ENCODE peak calls at places on chromosomes 7 and 10, in four cellular contexts. N, V, F and R are unnamed samples.

GRCh38 chr10:38093816-38094157 is 350 bp upstream of the ZNF37A start:
- DNase-seq in N (no peak), V (no peak), F (no peak), R (no peak)

GRCh38 chr7:4010206-4010605 is 671.9 kb upstream of the FOXK1 start:
- DNase-seq in N (no peak), V (no peak), F (no peak), R (no peak)

GRCh38 chr7:127629268-127629854 is 11.4 kb upstream of the PAX4 start:
- DNase-seq in N (peak), V (peak), F (peak), R (peak)

GRCh38 chr7:107838816-107839584 is 36.0 kb upstream of the SLC26A3 start:
- DNase-seq in N (peak), V (no peak), F (no peak), R (no peak)

GRCh38 chr7:10316488-10316887 is 657.2 kb upstream of the PHF14 start:
- DNase-seq in N (no peak), V (no peak), F (no peak), R (no peak)

GRCh38 chr7:149209518-149210269 is 14.3 kb downstream of the ZNF282 start:
- DNase-seq in N (peak), V (peak), F (peak), R (peak)

GRCh38 chr7:104033837-104034236 is 44.4 kb upstream of the RELN start:
- DNase-seq in N (no peak), V (no peak), F (no peak), R (no peak)

GRCh38 chr7:95669513-95669912 is 73.2 kb upstream of the PDK4 start:
- DNase-seq in N (no peak), V (no peak), F (no peak), R (no peak)

GRCh38 chr7:21054427-21055133 is 267.9 kb upstream of the SP8 start:
- DNase-seq in N (no peak), V (no peak), F (no peak), R (no peak)

GRCh38 chr7:107559864-107560263 is 3.9 kb downstream of the COG5 start:
- DNase-seq in N (no peak), V (no peak), F (no peak), R (no peak)

GRCh38 chr10:121260383-121260782 is 337.9 kb downstream of the FGFR2 start:
- DNase-seq in N (no peak), V (no peak), F (no peak), R (no peak)

GRCh38 chr10:15339857-15340256 is 31.2 kb downstream of the FAM171A1 start:
- DNase-seq in N (no peak), V (no peak), F (no peak), R (no peak)

GRCh38 chr10:14084875-14085274 is 245.8 kb downstream of the FRMD4A start:
- DNase-seq in N (no peak), V (no peak), F (peak), R (no peak)

GRCh38 chr10:14926061-14926470 is 27.8 kb downstream of the DCLRE1C start:
- DNase-seq in N (peak), V (no peak), F (no peak), R (no peak)

GRCh38 chr10:2679646-2680045 is 387.7 kb upstream of the PFKP start:
- DNase-seq in N (no peak), V (no peak), F (no peak), R (no peak)

GRCh38 chr7:151406886-151407583 is 2.8 kb downstream of the WDR86 start:
- DNase-seq in N (no peak), V (no peak), F (no peak), R (no peak)

GRCh38 chr10:122854648-122855047 is 9.0 kb upstream of the CUZD1 start:
- DNase-seq in N (no peak), V (no peak), F (peak), R (no peak)

GRCh38 chr10:79628083-79628482 is 17.3 kb downstream of the SFTPA1 start:
- DNase-seq in N (no peak), V (no peak), F (no peak), R (no peak)

GRCh38 chr10:130137077-130137448 is 872 bp downstream of the GLRX3 start:
- DNase-seq in N (no peak), V (no peak), F (peak), R (peak)

GRCh38 chr7:108007762-108008161 is 4.8 kb upstream of the LAMB1 start:
- DNase-seq in N (no peak), V (no peak), F (no peak), R (no peak)

GRCh38 chr7:18798018-18798906 is 302.7 kb downstream of the HDAC9 start:
- DNase-seq in N (no peak), V (no peak), F (no peak), R (no peak)

GRCh38 chr10:79203014-79203675 is 134.4 kb downstream of the ZMIZ1 start:
- DNase-seq in N (no peak), V (no peak), F (no peak), R (no peak)

GRCh38 chr10:127826161-127826740 is 66.5 kb downstream of the CLRN3 start:
- DNase-seq in N (no peak), V (no peak), F (no peak), R (no peak)

GRCh38 chr7:135653285-135654080 is 8.8 kb upstream of the STMP1 start:
- DNase-seq in N (no peak), V (no peak), F (no peak), R (no peak)

GRCh38 chr10:74822583-74823089 is 3.8 kb upstream of the KAT6B start:
- DNase-seq in N (no peak), V (no peak), F (no peak), R (peak)

GRCh38 chr10:73744690-73744994 is 470 bp downstream of the SEC24C start:
- DNase-seq in N (peak), V (peak), F (peak), R (peak)

GRCh38 chr10:83603708-83604107 is 535.6 kb upstream of the GHITM start:
- DNase-seq in N (no peak), V (no peak), F (no peak), R (peak)

GRCh38 chr10:96565774-96566173 is 21.0 kb downstream of the TM9SF3 start:
- DNase-seq in N (no peak), V (no peak), F (no peak), R (no peak)

GRCh38 chr7:129990403-129991192 is 37.8 kb upstream of the UBE2H start:
- DNase-seq in N (no peak), V (no peak), F (no peak), R (peak)

GRCh38 chr10:68155615-68156205 is 46.4 kb downstream of the MYPN start:
- DNase-seq in N (no peak), V (no peak), F (no peak), R (no peak)

GRCh38 chr7:45160374-45160773 is 2.8 kb downstream of the RAMP3 start:
- DNase-seq in N (no peak), V (no peak), F (no peak), R (peak)

GRCh38 chr7:14021069-14021468 is 31.6 kb upstream of the ETV1 start:
- DNase-seq in N (no peak), V (no peak), F (peak), R (no peak)

GRCh38 chr10:65751896-65752295 is 1173.9 kb upstream of the LRRTM3 start:
- DNase-seq in N (no peak), V (no peak), F (no peak), R (no peak)

GRCh38 chr7:7687800-7688199 is 30.6 kb downstream of the RPA3 start:
- DNase-seq in N (no peak), V (no peak), F (no peak), R (no peak)

GRCh38 chr7:44218418-44219201 is 17.8 kb downstream of the YKT6 start:
- DNase-seq in N (no peak), V (no peak), F (no peak), R (no peak)

GRCh38 chr7:83468251-83468739 is 180.6 kb downstream of the SEMA3E start:
- DNase-seq in N (peak), V (peak), F (peak), R (peak)

GRCh38 chr10:127408115-127408710 is 140.9 kb upstream of the NPS start:
- DNase-seq in N (no peak), V (no peak), F (no peak), R (no peak)

GRCh38 chr7:132394283-132395003 is 181.8 kb downstream of the PLXNA4 start:
- DNase-seq in N (no peak), V (no peak), F (peak), R (peak)

GRCh38 chr7:41699532-41699931 is 3.4 kb downstream of the INHBA start:
- DNase-seq in N (peak), V (no peak), F (no peak), R (no peak)
- TF ChIP-seq POLR2A in N (no peak), V (no peak), F (no peak), R (no peak)

GRCh38 chr7:100546129-100546867 is 7.3 kb downstream of the AGFG2 start:
- DNase-seq in N (peak), V (peak), F (peak), R (no peak)
- TF ChIP-seq POLR2A in N (peak), V (peak), F (no peak), R (no peak)

DNA sequence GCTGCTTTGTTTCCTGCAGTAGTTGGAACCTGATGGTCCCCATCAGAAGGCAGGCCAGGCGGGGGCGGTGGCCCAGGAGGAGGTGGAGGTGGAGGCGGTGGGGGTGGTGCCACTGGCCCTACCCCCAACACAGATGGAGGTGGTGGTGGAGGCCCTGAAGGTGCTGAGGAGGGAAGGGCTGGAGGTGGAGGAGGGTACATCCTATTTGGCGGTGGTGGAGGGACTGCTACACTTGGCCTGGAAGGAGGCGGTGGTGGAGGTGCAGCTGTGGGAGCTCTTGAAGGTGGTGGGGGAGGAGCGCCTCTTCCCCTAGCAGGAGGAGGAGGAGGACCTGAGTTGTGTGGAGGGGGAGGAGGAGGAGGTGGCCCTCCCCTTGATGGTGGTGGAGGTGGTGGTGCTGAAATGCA is 36.8 kb downstream of the LMOD2 start:
- DNase-seq in N (no peak), V (no peak), F (no peak), R (no peak)
- TF ChIP-seq POLR2A in N (no peak), V (no peak), F (no peak), R (no peak)

GRCh38 chr10:43574035-43574892 is at the start of gene ZNF239:
- DNase-seq in N (peak), V (peak), F (peak), R (peak)
- TF ChIP-seq POLR2A in N (peak), V (no peak), F (no peak), R (no peak)

GRCh38 chr10:133089461-133089800 is 1.7 kb downstream of the ADGRA1 start:
- DNase-seq in N (no peak), V (no peak), F (no peak), R (no peak)
- TF ChIP-seq POLR2A in N (no peak), V (no peak), F (no peak), R (no peak)

GRCh38 chr10:101694674-101695403 is at the start of gene FBXW4:
- DNase-seq in N (peak), V (peak), F (peak), R (peak)
- TF ChIP-seq POLR2A in N (peak), V (peak), F (peak), R (peak)

DNA sequence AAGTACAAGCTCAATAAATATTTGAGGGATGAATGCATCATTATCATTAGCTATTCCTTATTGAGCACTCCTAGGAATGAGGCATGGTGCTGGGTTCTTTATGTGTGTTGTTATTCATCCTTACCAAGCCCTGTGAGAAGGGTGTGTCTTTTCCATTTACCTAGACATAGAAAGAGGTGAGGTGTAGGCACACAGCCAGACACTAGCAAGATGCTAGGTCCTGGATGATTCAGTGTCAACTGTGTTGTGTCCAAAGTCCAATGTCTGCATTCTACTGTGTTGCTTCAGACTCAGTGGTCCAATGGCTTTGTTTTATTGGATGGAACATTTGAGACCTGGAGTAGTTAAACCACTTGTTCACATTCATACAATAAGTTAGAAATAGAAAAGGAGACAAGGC is 605.5 kb downstream of the LRMDA start:
- DNase-seq in N (no peak), V (peak), F (peak), R (no peak)
- TF ChIP-seq POLR2A in N (no peak), V (no peak), F (no peak), R (no peak)